ENCODE peak calls at places on chromosomes 5 and 9, in seven cellular contexts. T is mucosa of descending colon, J is GM06990, D is mammary epithelial cell, N is epithelial cell of esophagus, Y is astrocyte of the spinal cord, H is glutamatergic neuron. G is an unnamed sample.

GRCh38 chr5:128681096-128681495 is 143.1 kb upstream of the FBN2 start:
- DNase-seq in T (no peak), J (no peak), D (no peak), N (no peak), Y (no peak), H (no peak), G (no peak)

GRCh38 chr9:72539824-72540347 is 18.5 kb downstream of the TMC1 start:
- DNase-seq in T (no peak), J (no peak), D (peak), N (peak), Y (no peak), H (no peak), G (no peak)

GRCh38 chr9:81430727-81431126 is 258.6 kb downstream of the TLE1 start:
- DNase-seq in T (no peak), J (no peak), D (no peak), N (no peak), Y (no peak), H (no peak), G (no peak)

GRCh38 chr5:139574641-139575312 is 13.6 kb downstream of the UBE2D2 start:
- DNase-seq in T (no peak), J (no peak), D (no peak), N (peak), Y (peak), H (no peak), G (no peak)

GRCh38 chr9:89477811-89478583 is 19.9 kb downstream of the SEMA4D start:
- DNase-seq in T (peak), J (no peak), D (peak), N (no peak), Y (peak), H (no peak), G (no peak)

GRCh38 chr9:133787749-133788015 is 49.5 kb upstream of the SARDH start:
- DNase-seq in T (peak), J (peak), D (peak), N (peak), Y (peak), H (peak), G (peak)

GRCh38 chr9:136882109-136882946 is 4.0 kb upstream of the TRAF2 start:
- DNase-seq in T (peak), J (peak), D (peak), N (peak), Y (peak), H (no peak), G (peak)

GRCh38 chr5:122753500-122753899 is 21.4 kb upstream of the SNX2 start:
- DNase-seq in T (no peak), J (no peak), D (no peak), N (no peak), Y (no peak), H (no peak), G (no peak)

GRCh38 chr5:158820891-158821290 is 278.8 kb downstream of the EBF1 start:
- DNase-seq in T (no peak), J (no peak), D (no peak), N (no peak), Y (no peak), H (no peak), G (no peak)

GRCh38 chr9:108297025-108297424 is 558.8 kb downstream of the ACTL7B start:
- DNase-seq in T (no peak), J (no peak), D (peak), N (no peak), Y (peak), H (no peak), G (no peak)

GRCh38 chr9:121472361-121472910 is 27.2 kb downstream of the GGTA1 start:
- DNase-seq in T (no peak), J (no peak), D (no peak), N (no peak), Y (no peak), H (no peak), G (no peak)

GRCh38 chr5:124574521-124575436 is 171.7 kb downstream of the ZNF608 start:
- DNase-seq in T (no peak), J (no peak), D (no peak), N (no peak), Y (no peak), H (no peak), G (no peak)

GRCh38 chr5:93583525-93583798 is 440 bp downstream of the NR2F1 start:
- DNase-seq in T (no peak), J (no peak), D (no peak), N (no peak), Y (no peak), H (no peak), G (no peak)

GRCh38 chr5:93581738-93582414 is 857 bp upstream of the NR2F1-AS1 start:
- DNase-seq in T (no peak), J (no peak), D (peak), N (peak), Y (peak), H (no peak), G (no peak)

GRCh38 chr5:93584531-93585053 is 1.6 kb downstream of the NR2F1 start:
- DNase-seq in T (peak), J (no peak), D (no peak), N (no peak), Y (peak), H (peak), G (no peak)

GRCh38 chr5:93583799-93584530 is 943 bp downstream of the NR2F1 start:
- DNase-seq in T (peak), J (no peak), D (peak), N (peak), Y (no peak), H (peak), G (no peak)

GRCh38 chr5:93582677-93583524 is at the start of gene NR2F1:
- DNase-seq in T (peak), J (no peak), D (peak), N (peak), Y (peak), H (peak), G (no peak)
- TF ChIP-seq CTCF in T (no peak), J (no peak), D (no peak), N (no peak), Y (no peak), H (no peak), G (no peak)

GRCh38 chr9:124213396-124213795 is 44.4 kb upstream of the NEK6 start:
- DNase-seq in T (no peak), J (no peak), D (no peak), N (no peak), Y (no peak), H (no peak), G (no peak)

GRCh38 chr9:124214596-124215550 is 42.9 kb upstream of the NEK6 start:
- DNase-seq in T (no peak), J (no peak), D (no peak), N (no peak), Y (no peak), H (no peak), G (no peak)

GRCh38 chr9:124214116-124214515 is 43.6 kb upstream of the NEK6 start:
- DNase-seq in T (no peak), J (no peak), D (no peak), N (no peak), Y (no peak), H (no peak), G (no peak)

GRCh38 chr9:124210697-124211096 is 47.1 kb upstream of the NEK6 start:
- DNase-seq in T (no peak), J (no peak), D (no peak), N (peak), Y (no peak), H (no peak), G (peak)

GRCh38 chr9:124212381-124213050 is 45.2 kb upstream of the NEK6 start:
- DNase-seq in T (no peak), J (no peak), D (peak), N (peak), Y (peak), H (no peak), G (no peak)
- TF ChIP-seq CTCF in T (no peak), J (no peak), D (no peak), N (no peak), Y (no peak), H (no peak), G (no peak)

DNA sequence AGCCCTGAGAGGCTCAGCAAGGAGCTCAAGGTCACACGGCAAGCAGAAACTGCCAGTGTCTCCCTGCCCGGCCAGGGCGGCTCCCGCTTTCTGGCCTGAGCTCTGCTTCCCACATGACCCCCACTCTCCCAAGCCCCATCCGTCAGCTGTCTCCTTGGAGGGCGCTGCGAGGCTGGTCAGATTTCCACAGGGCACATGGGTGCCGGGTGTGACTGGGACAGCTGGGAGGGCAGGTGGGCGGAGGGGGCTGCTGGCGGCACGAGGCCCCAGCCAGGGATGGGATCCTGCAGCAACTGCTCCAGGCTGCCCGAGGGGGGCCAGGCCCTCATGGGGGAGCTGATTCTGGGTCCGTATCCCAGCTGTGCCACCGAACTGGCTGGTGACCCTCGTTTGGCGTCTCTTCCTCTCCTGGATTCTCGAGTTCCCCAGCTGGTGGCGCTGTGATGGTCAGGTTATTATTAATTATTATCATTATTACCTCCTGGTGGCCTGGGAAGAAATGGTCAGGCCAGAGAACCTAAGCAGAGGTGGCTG is 12.9 kb upstream of the WDR38 start:
- DNase-seq in T (no peak), J (no peak), D (no peak), N (no peak), Y (no peak), H (no peak), G (no peak)
- TF ChIP-seq CTCF in T (no peak), J (peak), D (peak), N (peak), Y (peak), H (peak), G (peak)

GRCh38 chr5:9621379-9621903 is 8.7 kb downstream of the TAS2R1 start:
- DNase-seq in T (no peak), J (no peak), D (no peak), N (no peak), Y (no peak), H (no peak), G (no peak)

GRCh38 chr5:9617191-9617590 is 13.0 kb downstream of the TAS2R1 start:
- DNase-seq in T (peak), J (no peak), D (no peak), N (no peak), Y (no peak), H (no peak), G (no peak)

GRCh38 chr5:9619331-9620092 is 10.6 kb downstream of the TAS2R1 start:
- DNase-seq in T (no peak), J (no peak), D (no peak), N (no peak), Y (no peak), H (no peak), G (no peak)

GRCh38 chr5:9613360-9613759 is 16.8 kb downstream of the TAS2R1 start:
- DNase-seq in T (no peak), J (no peak), D (no peak), N (no peak), Y (no peak), H (no peak), G (no peak)

DNA sequence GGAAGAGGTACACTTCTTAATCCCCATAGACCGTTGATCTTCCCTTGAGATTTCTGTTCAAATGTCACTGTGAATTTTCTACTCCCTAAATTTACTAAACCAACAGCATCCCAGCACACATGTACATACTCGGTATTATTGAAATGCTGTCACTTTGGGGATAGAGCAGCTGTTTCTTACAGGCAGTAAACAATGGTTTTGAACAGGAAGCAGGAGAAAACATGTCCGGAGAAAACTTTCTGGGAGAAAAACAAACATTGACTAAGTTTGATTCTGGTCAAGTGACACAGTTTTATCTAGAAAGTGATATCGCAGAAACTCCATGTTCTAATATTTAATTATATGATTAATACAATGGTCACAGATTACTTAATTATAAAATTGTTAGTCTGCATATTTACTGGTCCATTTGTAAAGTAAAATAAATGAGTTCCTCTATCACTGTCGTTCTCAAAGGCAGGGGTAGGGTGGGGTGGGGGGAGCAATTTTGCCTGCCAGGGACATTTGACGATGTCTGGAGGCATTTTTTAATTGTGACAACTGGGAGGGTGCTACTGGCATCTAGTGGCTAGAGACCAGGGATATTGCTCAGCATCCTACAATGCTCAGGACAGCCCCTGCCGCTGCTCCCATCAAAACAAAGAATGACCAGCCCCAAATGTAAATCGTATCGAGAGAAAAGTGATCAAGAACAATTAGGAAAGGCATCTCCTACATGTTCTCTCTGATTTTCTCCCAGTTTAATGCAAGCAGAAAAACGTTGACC is 12.2 kb downstream of the TAS2R1 start:
- DNase-seq in T (no peak), J (no peak), D (no peak), N (no peak), Y (no peak), H (no peak), G (no peak)
- TF ChIP-seq CTCF in T (no peak), J (no peak), D (no peak), N (no peak), Y (no peak), H (no peak), G (no peak)

GRCh38 chr9:93520523-93520922 is 55.9 kb upstream of the PHF2 start:
- DNase-seq in T (no peak), J (no peak), D (no peak), N (no peak), Y (no peak), H (no peak), G (no peak)
- TF ChIP-seq CTCF in T (no peak), J (peak), D (no peak), N (peak), Y (no peak), H (no peak), G (peak)

DNA sequence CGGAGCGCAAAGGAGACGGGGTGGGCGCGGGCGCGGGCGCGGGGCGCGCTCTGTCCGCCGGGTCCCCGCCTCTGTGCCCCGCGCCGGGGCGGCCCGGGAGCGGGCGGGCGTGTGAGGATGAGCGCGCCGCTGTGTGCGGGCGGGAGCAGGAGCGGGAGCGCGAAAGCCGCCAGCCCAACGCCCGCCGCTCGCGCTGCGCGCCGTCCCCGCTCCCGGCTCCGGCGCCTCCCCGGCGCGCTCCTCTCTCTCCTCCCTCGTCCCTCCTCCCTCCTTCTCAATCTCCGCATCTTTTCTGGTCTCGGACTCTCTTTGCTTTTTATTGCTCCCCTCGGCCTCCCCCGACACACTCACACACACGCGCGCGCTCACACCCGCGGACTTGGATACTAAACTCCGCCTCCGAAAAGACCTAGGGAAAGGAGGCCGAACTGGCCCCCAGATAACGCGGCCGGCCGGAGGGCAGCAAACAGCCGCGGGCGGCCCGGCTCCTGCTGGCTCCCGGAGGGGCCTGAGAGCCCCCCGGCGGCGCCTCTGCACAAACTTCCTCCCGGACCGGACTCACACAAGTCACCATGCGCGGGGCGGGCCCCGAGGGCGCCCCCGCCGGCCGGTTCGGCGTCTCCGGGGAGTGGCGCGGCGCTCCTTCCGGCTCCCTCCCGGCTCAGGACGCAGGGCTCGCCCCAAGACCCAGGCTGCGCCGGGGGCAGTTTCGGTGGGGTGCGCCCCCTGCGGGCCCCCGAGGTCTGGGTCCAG is at the start of gene FIBCD1:
- DNase-seq in T (peak), J (peak), D (peak), N (peak), Y (peak), H (peak), G (peak)
- TF ChIP-seq CTCF in T (no peak), J (peak), D (no peak), N (no peak), Y (peak), H (peak), G (peak)

DNA sequence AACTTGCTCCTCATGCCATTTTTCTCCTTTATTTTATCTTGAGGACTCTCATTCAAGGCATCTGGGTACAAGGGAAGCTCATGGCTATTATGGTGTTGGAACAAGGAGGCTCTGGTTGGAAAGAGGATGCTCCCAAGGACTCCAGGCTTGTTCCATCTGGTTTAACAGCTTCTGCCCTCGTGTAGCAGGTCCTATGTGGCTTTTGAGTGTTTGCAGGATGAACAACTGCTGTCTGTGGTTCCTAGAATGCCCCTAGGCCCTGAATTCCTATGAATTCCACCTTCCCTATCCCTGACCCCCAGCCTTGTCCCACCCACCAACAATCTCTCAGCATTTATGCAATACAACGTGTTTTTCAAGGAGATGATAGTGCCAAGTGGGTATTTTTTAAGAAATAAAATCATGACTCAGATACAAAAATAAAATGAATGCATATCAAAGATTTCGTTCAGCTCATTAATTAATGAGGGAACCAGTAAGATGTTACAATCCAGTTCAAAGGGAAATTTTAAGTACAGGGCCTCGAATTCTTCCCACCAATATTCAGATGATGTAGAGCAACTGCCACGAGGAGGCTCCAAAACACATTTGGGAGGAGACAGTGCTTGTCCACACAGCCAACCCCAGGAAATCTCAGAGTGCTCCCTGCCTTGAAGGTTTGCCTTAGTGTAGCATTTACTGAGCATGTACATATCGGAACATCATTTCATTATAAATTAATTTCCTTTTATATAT is 182.0 kb downstream of the MUSK start:
- DNase-seq in T (no peak), J (no peak), D (no peak), N (no peak), Y (no peak), H (no peak), G (no peak)
- TF ChIP-seq CTCF in T (no peak), J (no peak), D (peak), N (no peak), Y (no peak), H (no peak), G (no peak)

DNA sequence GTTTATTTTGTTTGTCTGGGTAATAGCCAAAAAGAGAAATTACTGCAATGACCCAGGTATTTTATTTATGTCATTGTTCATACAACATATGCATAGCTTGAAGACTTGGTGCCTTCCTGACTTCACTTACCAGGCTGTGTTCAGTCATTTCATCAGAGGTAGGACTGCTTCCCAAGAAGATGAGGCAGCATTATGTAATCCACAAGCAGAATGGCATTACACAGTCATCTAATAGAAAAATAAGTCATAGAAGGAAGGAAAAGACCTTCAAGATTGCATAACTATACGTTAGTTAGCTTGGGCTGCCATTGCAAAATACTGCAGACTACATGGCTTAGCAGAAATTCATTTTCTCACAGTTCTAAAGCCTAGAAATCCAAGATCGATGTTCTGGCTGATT is 167.5 kb downstream of the NMUR2 start:
- DNase-seq in T (no peak), J (no peak), D (no peak), N (peak), Y (no peak), H (no peak), G (no peak)
- TF ChIP-seq CTCF in T (no peak), J (no peak), D (no peak), N (no peak), Y (no peak), H (no peak), G (no peak)